ENCODE peak calls at places on chromosome 15, in six cellular contexts. N is CMK, Q is transverse colon, B is trophoblast cell, W is NCI-H1930, A is ovary. H is an unnamed sample.

GRCh38 chr15:23038741-23039150 is 623 bp downstream of the TUBGCP5 start:
- DNase-seq in N (no peak), Q (peak; percentile 18), B (peak; percentile 46), W (no peak), A (no peak), H (no peak)

GRCh38 chr15:23416349-23417276 is 30.4 kb downstream of the GOLGA6L2 start:
- DNase-seq in N (no peak), Q (peak; percentile 62), B (no peak), W (no peak), A (no peak), H (no peak)

GRCh38 chr15:96338772-96339661 is 8.5 kb downstream of the NR2F2 start:
- DNase-seq in N (no peak), Q (no peak), B (no peak), W (no peak), A (no peak), H (peak; percentile 37)

GRCh38 chr15:84832446-84833040 is 15.4 kb downstream of the ALPK3 start:
- DNase-seq in N (no peak), Q (no peak), B (no peak), W (no peak), A (no peak), H (no peak)

GRCh38 chr15:35013370-35013769 is 25.3 kb upstream of the ZNF770 start:
- DNase-seq in N (no peak), Q (no peak), B (no peak), W (no peak), A (no peak), H (no peak)

GRCh38 chr15:66703540-66703941 is 1.5 kb downstream of the SMAD6 start:
- DNase-seq in N (no peak), Q (peak; percentile 46), B (peak; percentile 70), W (no peak), A (peak; percentile 56), H (peak; percentile 36)

GRCh38 chr15:38054488-38054887 is 120.0 kb downstream of the TMCO5A start:
- DNase-seq in N (no peak), Q (no peak), B (no peak), W (no peak), A (no peak), H (no peak)

GRCh38 chr15:66655997-66656396 is 46.0 kb upstream of the SMAD6 start:
- DNase-seq in N (no peak), Q (no peak), B (no peak), W (no peak), A (no peak), H (no peak)

GRCh38 chr15:55344206-55344605 is 25.2 kb downstream of the PIGB start:
- DNase-seq in N (no peak), Q (no peak), B (no peak), W (no peak), A (no peak), H (no peak)

GRCh38 chr15:68586274-68586961 is 7.6 kb downstream of the CORO2B start:
- DNase-seq in N (no peak), Q (no peak), B (no peak), W (no peak), A (peak; percentile 18), H (no peak)

GRCh38 chr15:84824260-84824690 is 7.1 kb downstream of the ALPK3 start:
- DNase-seq in N (no peak), Q (peak; percentile 47), B (no peak), W (no peak), A (peak; percentile 73), H (peak; percentile 49)

GRCh38 chr15:90184786-90185704 is 16.1 kb upstream of the SEMA4B start:
- DNase-seq in N (no peak), Q (peak; percentile 81), B (peak; percentile 73), W (peak; percentile 77), A (peak; percentile 83), H (peak; percentile 74)

GRCh38 chr15:94673801-94674200 is 442.4 kb downstream of the MCTP2 start:
- DNase-seq in N (no peak), Q (no peak), B (no peak), W (no peak), A (no peak), H (no peak)

GRCh38 chr15:35256555-35256954 is 171.5 kb upstream of the NANOGP8 start:
- DNase-seq in N (no peak), Q (no peak), B (no peak), W (no peak), A (no peak), H (no peak)

GRCh38 chr15:63046927-63047760 is 4.6 kb downstream of the TPM1 start:
- DNase-seq in N (no peak), Q (no peak), B (peak; percentile 54), W (no peak), A (no peak), H (no peak)

GRCh38 chr15:60328852-60329443 is 68.8 kb downstream of the ANXA2 start:
- DNase-seq in N (no peak), Q (no peak), B (peak; percentile 62), W (no peak), A (no peak), H (no peak)

GRCh38 chr15:39287322-39288195 is 293.3 kb upstream of the THBS1 start:
- DNase-seq in N (no peak), Q (no peak), B (peak; percentile 32), W (no peak), A (no peak), H (no peak)

GRCh38 chr15:42002333-42002732 is 18.5 kb downstream of the PLA2G4E start:
- DNase-seq in N (no peak), Q (no peak), B (no peak), W (no peak), A (no peak), H (no peak)

GRCh38 chr15:43509002-43509922 is 8.1 kb upstream of the MAP1A start:
- DNase-seq in N (no peak), Q (no peak), B (no peak), W (no peak), A (no peak), H (no peak)

GRCh38 chr15:31352911-31353811 is 26.5 kb downstream of the KLF13 start:
- DNase-seq in N (no peak), Q (peak; percentile 78), B (no peak), W (no peak), A (peak; percentile 72), H (no peak)

GRCh38 chr15:23823508-23823907 is 136.4 kb upstream of the NDN start:
- DNase-seq in N (no peak), Q (no peak), B (no peak), W (no peak), A (no peak), H (no peak)

GRCh38 chr15:62326460-62327011 is 161.5 kb upstream of the C2CD4B start:
- DNase-seq in N (no peak), Q (no peak), B (peak; percentile 69), W (no peak), A (no peak), H (no peak)

GRCh38 chr15:69780981-69781380 is 316.7 kb downstream of the TLE3 start:
- DNase-seq in N (no peak), Q (no peak), B (no peak), W (no peak), A (no peak), H (no peak)

H was measured in colonic mucosa.